ENCODE peak calls at places on chromosomes 13 and 19, in ten cellular contexts. W is stimulated activated CD4-positive, alpha-beta T cell treated with anti-CD3 and anti-CD28 coated beads, Interleukin-4, amount 100 ng/mL, for 24 hours; U is GM10248; F is Caco-2; A is activated gamma-delta T cell; Y is activated CD4-positive, alpha-beta T cell treated with anti-CD3 and anti-CD28 coated beads for 1 hour; R is stimulated activated CD8-positive, alpha-beta memory T cell treated with anti-CD3 and anti-CD28 coated beads, Interleukin-12 subunit alpha, Interleukin-12 subunit beta, amount 100 ng/mL, for 1 hour; K is left cardiac atrium; Q is nephron progenitor cell; B is activated T-helper 1 cell treated with Interleukin-2 at 50 U/mL for 16 hours. C is an unnamed sample.

GRCh38 chr19:33500586-33500985 is 21.0 kb downstream of the PEPD start:
- DNase-seq in W (no peak), U (no peak), F (no peak), A (no peak), Y (no peak), R (no peak), K (no peak), Q (no peak), B (no peak), C (no peak)

GRCh38 chr19:2084993-2085720 is 11.0 kb downstream of the MOB3A start:
- DNase-seq in W (peak; percentile 94), U (peak; percentile 88), F (no peak), A (peak; percentile 68), Y (peak; percentile 83), R (peak; percentile 90), K (peak; percentile 78), Q (no peak), B (peak; percentile 92), C (no peak)

GRCh38 chr19:35960432-35960972 is 24.3 kb downstream of the LRFN3 start:
- DNase-seq in W (no peak), U (no peak), F (no peak), A (no peak), Y (no peak), R (no peak), K (no peak), Q (no peak), B (no peak), C (no peak)

GRCh38 chr19:14347999-14348889 is 33.0 kb upstream of the ADGRE5 start:
- DNase-seq in W (peak; percentile 66), U (peak; percentile 89), F (peak; percentile 77), A (peak; percentile 40), Y (peak; percentile 48), R (peak; percentile 35), K (peak; percentile 74), Q (peak; percentile 78), B (peak; percentile 48), C (peak; percentile 76)

GRCh38 chr13:112643759-112644459 is 45.9 kb upstream of the ATP11A start:
- DNase-seq in W (no peak), U (no peak), F (no peak), A (no peak), Y (no peak), R (no peak), K (no peak), Q (no peak), B (no peak), C (no peak)

GRCh38 chr13:72144625-72145024 is 277.6 kb upstream of the DACH1 start:
- DNase-seq in W (no peak), U (no peak), F (no peak), A (no peak), Y (no peak), R (no peak), K (no peak), Q (no peak), B (no peak), C (no peak)

GRCh38 chr19:10105241-10106099 is 692 bp upstream of the PPAN start:
- DNase-seq in W (peak; percentile 89), U (peak; percentile 72), F (no peak), A (no peak), Y (peak; percentile 72), R (no peak), K (no peak), Q (no peak), B (no peak), C (no peak)

GRCh38 chr19:17289489-17289888 is 7.8 kb downstream of the ANKLE1 start:
- DNase-seq in W (peak; percentile 60), U (peak; percentile 89), F (peak; percentile 81), A (no peak), Y (no peak), R (no peak), K (peak; percentile 86), Q (peak; percentile 84), B (no peak), C (peak; percentile 77)

GRCh38 chr19:40273469-40274360 is 11.4 kb downstream of the AKT2 start:
- DNase-seq in W (no peak), U (no peak), F (no peak), A (no peak), Y (no peak), R (no peak), K (no peak), Q (no peak), B (no peak), C (no peak)

GRCh38 chr19:15825753-15826152 is 10.3 kb upstream of the OR10H1 start:
- DNase-seq in W (no peak), U (no peak), F (no peak), A (no peak), Y (no peak), R (no peak), K (no peak), Q (no peak), B (no peak), C (no peak)

GRCh38 chr13:75329723-75330122 is 152.2 kb downstream of the TBC1D4 start:
- DNase-seq in W (no peak), U (no peak), F (peak; percentile 24), A (no peak), Y (no peak), R (no peak), K (no peak), Q (no peak), B (no peak), C (no peak)

GRCh38 chr19:8221161-8221560 is 12.0 kb downstream of the CERS4 start:
- DNase-seq in W (no peak), U (no peak), F (no peak), A (no peak), Y (no peak), R (no peak), K (no peak), Q (no peak), B (no peak), C (no peak)

GRCh38 chr13:20980420-20980819 is 77.9 kb upstream of the XPO4 start:
- DNase-seq in W (no peak), U (no peak), F (no peak), A (no peak), Y (no peak), R (no peak), K (no peak), Q (no peak), B (no peak), C (no peak)

GRCh38 chr19:35958660-35959039 is 22.5 kb downstream of the LRFN3 start:
- DNase-seq in W (no peak), U (no peak), F (no peak), A (no peak), Y (no peak), R (no peak), K (no peak), Q (no peak), B (no peak), C (no peak)

GRCh38 chr13:44302233-44302632 is 71.4 kb upstream of the SERP2 start:
- DNase-seq in W (no peak), U (no peak), F (no peak), A (no peak), Y (no peak), R (no peak), K (no peak), Q (no peak), B (no peak), C (no peak)

GRCh38 chr19:5961969-5962945 is 15.7 kb downstream of the RANBP3 start:
- DNase-seq in W (peak; percentile 62), U (no peak), F (peak; percentile 29), A (peak; percentile 41), Y (peak; percentile 59), R (peak; percentile 48), K (peak; percentile 55), Q (no peak), B (peak; percentile 70), C (peak; percentile 84)

GRCh38 chr13:25352230-25352629 is 19.5 kb upstream of the ATP8A2 start:
- DNase-seq in W (no peak), U (no peak), F (no peak), A (no peak), Y (no peak), R (no peak), K (no peak), Q (no peak), B (no peak), C (no peak)

GRCh38 chr13:111595791-111596190 is 275.3 kb downstream of the TEX29 start:
- DNase-seq in W (no peak), U (no peak), F (no peak), A (no peak), Y (no peak), R (no peak), K (no peak), Q (no peak), B (no peak), C (no peak)

GRCh38 chr13:30616927-30617314 is 799 bp upstream of the USPL1 start:
- DNase-seq in W (peak; percentile 51), U (peak; percentile 50), F (peak; percentile 79), A (no peak), Y (no peak), R (no peak), K (peak; percentile 50), Q (no peak), B (no peak), C (peak; percentile 58)

GRCh38 chr13:49436890-49437289 is 7.0 kb downstream of the CAB39L start:
- DNase-seq in W (no peak), U (no peak), F (peak; percentile 28), A (no peak), Y (no peak), R (no peak), K (peak; percentile 48), Q (no peak), B (no peak), C (no peak)

GRCh38 chr19:24052811-24053210 is 34.2 kb upstream of the ZNF254 start:
- DNase-seq in W (no peak), U (no peak), F (no peak), A (no peak), Y (no peak), R (no peak), K (no peak), Q (no peak), B (no peak), C (no peak)

GRCh38 chr13:21022694-21023325 is 38.6 kb downstream of the LATS2 start:
- DNase-seq in W (no peak), U (no peak), F (peak; percentile 30), A (no peak), Y (no peak), R (no peak), K (no peak), Q (peak; percentile 20), B (no peak), C (no peak)

GRCh38 chr19:7829561-7830271 is at the start of gene EVI5L:
- DNase-seq in W (peak; percentile 100), U (peak; percentile 99), F (peak; percentile 99), A (peak; percentile 98), Y (peak; percentile 99), R (peak; percentile 98), K (peak; percentile 99), Q (peak; percentile 100), B (peak; percentile 99), C (peak; percentile 91)

GRCh38 chr13:102970542-102970941 is 95.7 kb downstream of the SLC10A2 start:
- DNase-seq in W (no peak), U (peak; percentile 58), F (no peak), A (no peak), Y (no peak), R (no peak), K (no peak), Q (no peak), B (no peak), C (no peak)

GRCh38 chr13:59374720-59375119 is 789.0 kb downstream of the DIAPH3 start:
- DNase-seq in W (no peak), U (no peak), F (no peak), A (no peak), Y (no peak), R (no peak), K (no peak), Q (no peak), B (no peak), C (no peak)

GRCh38 chr19:48290341-48290922 is 20.6 kb downstream of the ZNF114 start:
- DNase-seq in W (no peak), U (no peak), F (peak; percentile 46), A (no peak), Y (no peak), R (no peak), K (peak; percentile 48), Q (peak; percentile 64), B (no peak), C (peak; percentile 49)

GRCh38 chr19:46328079-46328478 is 18.8 kb upstream of the PPP5C start:
- DNase-seq in W (no peak), U (no peak), F (no peak), A (no peak), Y (no peak), R (no peak), K (no peak), Q (no peak), B (no peak), C (no peak)

GRCh38 chr19:37309834-37310575 is 60.9 kb upstream of the ZNF527 start:
- DNase-seq in W (peak; percentile 27), U (no peak), F (no peak), A (no peak), Y (no peak), R (no peak), K (no peak), Q (no peak), B (no peak), C (no peak)